ENCODE peak calls at places on chromosomes 5 and 9, in four cellular contexts. One of them, this sample, is unnamed.

GRCh38 chr9:19149230-19149629 is 21.9 kb upstream of the PLIN2 start:
- DNase-seq in transverse colon: no peak
- DNase-seq in AG04450: no peak
- DNase-seq in CD8-positive, alpha-beta T cell: no peak
- DNase-seq in this sample: no peak

GRCh38 chr9:26245072-26245471 is 566.8 kb upstream of the TUSC1 start:
- DNase-seq in transverse colon: no peak
- DNase-seq in AG04450: no peak
- DNase-seq in CD8-positive, alpha-beta T cell: no peak
- DNase-seq in this sample: no peak

GRCh38 chr9:28293691-28294090 is 720.4 kb upstream of the C9orf72 start:
- DNase-seq in transverse colon: no peak
- DNase-seq in AG04450: no peak
- DNase-seq in CD8-positive, alpha-beta T cell: no peak
- DNase-seq in this sample: no peak

GRCh38 chr9:96020822-96021615 is 145.5 kb downstream of the ERCC6L2 start:
- DNase-seq in transverse colon: peak
- DNase-seq in AG04450: no peak
- DNase-seq in CD8-positive, alpha-beta T cell: peak
- DNase-seq in this sample: peak

GRCh38 chr9:108271646-108272349 is 584.0 kb downstream of the ACTL7B start:
- DNase-seq in AG04450: peak
- DNase-seq in CD8-positive, alpha-beta T cell: no peak
- DNase-seq in transverse colon: peak
- DNase-seq in this sample: no peak

GRCh38 chr5:14039576-14039975 is 95.1 kb upstream of the DNAH5 start:
- DNase-seq in CD8-positive, alpha-beta T cell: no peak
- DNase-seq in AG04450: no peak
- DNase-seq in transverse colon: no peak
- DNase-seq in this sample: no peak

GRCh38 chr5:79750611-79751510 is 61.2 kb downstream of the CMYA5 start:
- DNase-seq in CD8-positive, alpha-beta T cell: no peak
- DNase-seq in AG04450: no peak
- DNase-seq in transverse colon: no peak
- DNase-seq in this sample: no peak

GRCh38 chr5:79971156-79971555 is 19.9 kb downstream of the MTX3 start:
- DNase-seq in AG04450: no peak
- DNase-seq in transverse colon: no peak
- DNase-seq in CD8-positive, alpha-beta T cell: no peak
- DNase-seq in this sample: no peak

GRCh38 chr9:34961574-34962480 is 3.7 kb downstream of the PHF24 start:
- DNase-seq in transverse colon: no peak
- DNase-seq in AG04450: peak
- DNase-seq in CD8-positive, alpha-beta T cell: no peak
- DNase-seq in this sample: no peak

GRCh38 chr5:107968998-107969397 is 298.3 kb upstream of the EFNA5 start:
- DNase-seq in AG04450: no peak
- DNase-seq in CD8-positive, alpha-beta T cell: no peak
- DNase-seq in transverse colon: no peak
- DNase-seq in this sample: no peak

GRCh38 chr9:129816501-129817435 is 7.2 kb downstream of the TOR1A start:
- DNase-seq in transverse colon: no peak
- DNase-seq in CD8-positive, alpha-beta T cell: no peak
- DNase-seq in AG04450: no peak
- DNase-seq in this sample: peak

GRCh38 chr5:9483251-9483650 is 62.6 kb downstream of the SEMA5A start:
- DNase-seq in AG04450: peak
- DNase-seq in CD8-positive, alpha-beta T cell: no peak
- DNase-seq in transverse colon: no peak
- DNase-seq in this sample: no peak

GRCh38 chr5:172902497-172903472 is 56.4 kb upstream of the RPL26L1 start:
- DNase-seq in transverse colon: peak
- DNase-seq in AG04450: peak
- DNase-seq in CD8-positive, alpha-beta T cell: no peak
- DNase-seq in this sample: peak

GRCh38 chr9:132983814-132984201 is 5.3 kb downstream of the GFI1B start:
- DNase-seq in CD8-positive, alpha-beta T cell: no peak
- DNase-seq in transverse colon: no peak
- DNase-seq in AG04450: no peak
- DNase-seq in this sample: no peak

GRCh38 chr5:135833961-135834638 is 363 bp upstream of the SLC25A48 start:
- DNase-seq in CD8-positive, alpha-beta T cell: peak
- DNase-seq in transverse colon: no peak
- DNase-seq in AG04450: no peak
- DNase-seq in this sample: no peak

GRCh38 chr9:21326526-21327139 is 8.6 kb downstream of the KLHL9 start:
- DNase-seq in CD8-positive, alpha-beta T cell: no peak
- DNase-seq in AG04450: no peak
- DNase-seq in transverse colon: no peak
- DNase-seq in this sample: no peak

GRCh38 chr5:52878671-52879070 is 91.0 kb downstream of the ITGA1 start:
- DNase-seq in AG04450: no peak
- DNase-seq in transverse colon: no peak
- DNase-seq in CD8-positive, alpha-beta T cell: no peak
- DNase-seq in this sample: no peak

GRCh38 chr5:155475318-155475717 is 461.8 kb downstream of the KIF4B start:
- DNase-seq in CD8-positive, alpha-beta T cell: no peak
- DNase-seq in AG04450: no peak
- DNase-seq in transverse colon: no peak
- DNase-seq in this sample: no peak

GRCh38 chr5:113050606-113051391 is 74.2 kb downstream of the DCP2 start:
- DNase-seq in transverse colon: no peak
- DNase-seq in CD8-positive, alpha-beta T cell: no peak
- DNase-seq in AG04450: no peak
- DNase-seq in this sample: no peak

GRCh38 chr5:76351577-76351976 is 51.5 kb upstream of the IQGAP2 start:
- DNase-seq in transverse colon: no peak
- DNase-seq in CD8-positive, alpha-beta T cell: no peak
- DNase-seq in AG04450: no peak
- DNase-seq in this sample: no peak

GRCh38 chr5:76356887-76357286 is 46.2 kb upstream of the IQGAP2 start:
- DNase-seq in AG04450: no peak
- DNase-seq in transverse colon: no peak
- DNase-seq in CD8-positive, alpha-beta T cell: no peak
- DNase-seq in this sample: no peak

GRCh38 chr5:76345582-76345981 is 57.5 kb upstream of the IQGAP2 start:
- DNase-seq in transverse colon: no peak
- DNase-seq in CD8-positive, alpha-beta T cell: no peak
- DNase-seq in AG04450: no peak
- DNase-seq in this sample: no peak

DNA sequence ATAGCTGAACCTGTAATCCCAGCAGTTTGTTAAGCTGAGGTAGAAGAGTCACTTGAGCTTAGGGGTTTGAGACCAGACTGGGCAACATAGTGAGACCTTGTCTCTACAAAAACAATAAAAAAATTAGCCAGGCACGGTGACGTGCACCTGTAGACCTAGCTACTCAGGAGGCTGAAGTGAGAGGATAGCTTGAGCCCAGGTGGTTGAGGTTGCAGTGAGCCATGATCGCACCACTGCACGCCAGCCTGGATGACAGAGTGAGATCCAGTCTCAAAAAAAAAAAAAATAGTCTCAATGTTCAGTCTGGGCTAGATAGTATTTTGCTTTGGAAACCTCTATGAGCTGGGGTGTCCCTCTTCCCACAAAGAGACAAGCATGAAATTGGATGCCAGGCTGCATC is 51.9 kb upstream of the IQGAP2 start:
- DNase-seq in CD8-positive, alpha-beta T cell: no peak
- DNase-seq in AG04450: no peak
- DNase-seq in transverse colon: no peak
- DNase-seq in this sample: no peak
- H3K27ac ChIP-seq in CD8-positive, alpha-beta T cell: no peak
- H3K27ac ChIP-seq in AG04450: no peak
- H3K27ac ChIP-seq in transverse colon: no peak
- H3K27ac ChIP-seq in this sample: no peak

DNA sequence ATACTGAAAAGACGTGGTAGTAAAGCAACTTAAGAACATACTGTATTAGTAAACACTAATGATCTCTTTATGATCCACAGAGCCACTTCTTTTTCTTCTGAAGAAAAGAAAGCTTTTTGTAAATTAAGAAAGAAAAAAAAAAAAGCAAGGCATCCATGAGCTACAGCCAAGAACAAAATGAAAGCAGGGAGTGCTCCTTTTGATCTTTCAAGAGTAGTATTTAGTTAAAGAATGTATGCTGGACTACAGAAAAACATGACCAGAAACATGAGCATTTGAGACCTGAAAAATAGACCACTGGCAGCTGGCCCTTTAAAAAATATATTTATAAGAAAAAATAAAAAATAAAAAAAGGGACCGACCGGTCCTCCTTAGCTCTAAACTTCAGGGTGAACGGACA is 348.6 kb downstream of the GLIS3 start:
- DNase-seq in transverse colon: no peak
- DNase-seq in AG04450: no peak
- DNase-seq in CD8-positive, alpha-beta T cell: no peak
- DNase-seq in this sample: no peak
- H3K4me3 ChIP-seq in transverse colon: no peak
- H3K4me3 ChIP-seq in AG04450: no peak
- H3K4me3 ChIP-seq in CD8-positive, alpha-beta T cell: no peak
- H3K4me3 ChIP-seq in this sample: no peak

GRCh38 chr5:144307726-144308125 is 137.1 kb downstream of the KCTD16 start:
- DNase-seq in AG04450: no peak
- DNase-seq in transverse colon: no peak
- DNase-seq in CD8-positive, alpha-beta T cell: no peak
- DNase-seq in this sample: no peak
- TF ChIP-seq CTCF in AG04450: no peak
- TF ChIP-seq CTCF in transverse colon: no peak
- TF ChIP-seq CTCF in CD8-positive, alpha-beta T cell: no peak
- TF ChIP-seq CTCF in this sample: no peak

GRCh38 chr9:98324801-98325200 is 69.4 kb upstream of the TBC1D2 start:
- DNase-seq in AG04450: no peak
- DNase-seq in CD8-positive, alpha-beta T cell: no peak
- DNase-seq in transverse colon: no peak
- DNase-seq in this sample: no peak
- H3K27ac ChIP-seq in AG04450: peak
- H3K27ac ChIP-seq in CD8-positive, alpha-beta T cell: no peak
- H3K27ac ChIP-seq in transverse colon: no peak
- H3K27ac ChIP-seq in this sample: no peak

DNA sequence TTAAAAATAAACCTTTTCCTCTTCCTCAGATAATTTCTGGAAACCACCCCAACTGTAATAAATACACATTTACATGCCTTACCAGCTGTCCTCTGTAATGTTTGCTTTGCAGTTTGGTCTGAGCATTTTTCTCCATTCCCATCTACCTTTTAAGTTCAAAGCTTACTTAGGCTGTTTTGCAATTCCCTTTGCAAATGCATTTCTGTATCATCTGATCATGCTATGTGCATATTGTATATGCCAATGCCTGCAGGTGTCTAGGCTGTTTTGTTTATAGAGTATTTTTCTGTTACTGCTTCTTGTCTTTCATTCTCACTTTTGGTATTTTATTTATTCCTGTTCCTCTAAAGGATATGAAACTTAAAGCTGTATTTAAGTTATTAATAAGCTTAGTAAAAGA is 86.3 kb downstream of the SLC44A1 start:
- DNase-seq in CD8-positive, alpha-beta T cell: no peak
- DNase-seq in AG04450: no peak
- DNase-seq in transverse colon: no peak
- DNase-seq in this sample: no peak
- H3K4me3 ChIP-seq in CD8-positive, alpha-beta T cell: no peak
- H3K4me3 ChIP-seq in AG04450: no peak
- H3K4me3 ChIP-seq in transverse colon: no peak
- H3K4me3 ChIP-seq in this sample: no peak